ENCODE peak calls at places on chromosome 17, in nine cellular contexts. W is NCI-H1105 treated with DMSO at 0.1 percent for 48 hours; M is psoas muscle; U is cardiac fibroblast; J is Ammon's horn; B is activated CD4-positive, CD25-positive, alpha-beta regulatory T cell; H is lower leg skin; V is stimulated activated CD8-positive, alpha-beta memory T cell treated with anti-CD3 and anti-CD28 coated beads, Interleukin-7, amount 100 ng/mL, for 4 hours; T is naive thymus-derived CD8-positive, alpha-beta T cell. D is an unnamed sample.

GRCh38 chr17:81409190-81409935 is 14.1 kb downstream of the BAHCC1 start:
- DNase-seq in B (no peak), M (no peak), W (peak), V (no peak), T (no peak), U (no peak), H (no peak), J (no peak), D (no peak)

GRCh38 chr17:68398731-68399637 is 58.3 kb downstream of the WIPI1 start:
- DNase-seq in J (peak), V (peak), M (peak), H (no peak), B (no peak), T (no peak), W (no peak), U (peak), D (no peak)

GRCh38 chr17:2122641-2123302 is 67.9 kb downstream of the HIC1 start:
- DNase-seq in V (no peak), B (no peak), H (peak), W (no peak), M (peak), J (peak), U (peak), T (no peak), D (peak)

GRCh38 chr17:57672205-57672632 is 72.9 kb downstream of the CCDC182 start:
- DNase-seq in U (peak), J (no peak), H (no peak), V (no peak), W (peak), T (peak), B (no peak), M (no peak), D (no peak)

GRCh38 chr17:28394717-28395116 is 11.3 kb downstream of the SLC46A1 start:
- DNase-seq in B (no peak), M (no peak), J (no peak), W (no peak), U (peak), T (no peak), V (no peak), H (no peak), D (no peak)

GRCh38 chr17:67821871-67822367 is 3.4 kb upstream of the BPTF start:
- DNase-seq in V (no peak), U (no peak), B (no peak), W (no peak), H (no peak), J (no peak), T (no peak), M (no peak), D (no peak)

GRCh38 chr17:9074106-9074505 is 52.8 kb downstream of the NTN1 start:
- DNase-seq in U (no peak), V (no peak), H (peak), T (no peak), B (no peak), M (peak), W (no peak), J (no peak), D (no peak)

GRCh38 chr17:76014100-76014924 is 12.8 kb downstream of the EVPL start:
- DNase-seq in M (peak), V (peak), B (peak), T (peak), H (peak), U (peak), W (peak), J (peak), D (peak)

GRCh38 chr17:58313815-58314705 is 14.5 kb downstream of the TSPOAP1 start:
- DNase-seq in V (no peak), J (no peak), W (no peak), T (no peak), H (no peak), M (no peak), B (no peak), U (no peak), D (peak)

GRCh38 chr17:16377804-16378400 is 3.0 kb upstream of the UBB start:
- DNase-seq in T (no peak), B (no peak), W (no peak), M (no peak), V (no peak), U (peak), H (peak), J (peak), D (no peak)

GRCh38 chr17:75814900-75815373 is 29.3 kb downstream of the UNC13D start:
- DNase-seq in T (no peak), M (no peak), U (peak), J (no peak), B (no peak), H (no peak), V (no peak), W (no peak), D (no peak)

GRCh38 chr17:42154514-42154883 is 290 bp downstream of the RAB5C start:
- DNase-seq in B (no peak), W (no peak), J (no peak), T (no peak), M (no peak), H (no peak), U (no peak), V (no peak), D (no peak)

GRCh38 chr17:68613739-68614298 is 12.7 kb upstream of the FAM20A start:
- DNase-seq in T (peak), B (no peak), J (no peak), M (peak), V (no peak), H (no peak), W (no peak), U (peak), D (no peak)

GRCh38 chr17:81401727-81402529 is 6.7 kb downstream of the BAHCC1 start:
- DNase-seq in T (no peak), V (no peak), H (no peak), J (peak), U (peak), B (no peak), W (no peak), M (peak), D (no peak)

GRCh38 chr17:49497147-49498036 is 2.3 kb downstream of the NGFR start:
- DNase-seq in U (peak), H (no peak), J (no peak), V (no peak), M (peak), W (peak), B (no peak), T (peak), D (peak)

D was measured in ascending aorta.